ENCODE peak calls at places on chromosomes 3 and 15, in four cellular contexts. P is hepatocyte, C is astrocyte, W is HCT116. Q is an unnamed sample.

GRCh38 chr3:156037356-156037755 is 83.0 kb upstream of the KCNAB1 start:
- DNase-seq in W (no peak), C (no peak), P (no peak), Q (no peak)

GRCh38 chr3:66492672-66493071 is 8.2 kb downstream of the LRIG1 start:
- DNase-seq in P (no peak), C (no peak), W (no peak), Q (no peak)

GRCh38 chr15:75107905-75108838 is 84.8 kb downstream of the PPCDC start:
- DNase-seq in C (peak), P (peak), W (peak), Q (peak)

GRCh38 chr3:161348791-161349400 is 22.4 kb downstream of the SPTSSB start:
- DNase-seq in C (peak), P (no peak), W (peak), Q (peak)

GRCh38 chr3:42226470-42227425 is 39.2 kb downstream of the CCK start:
- DNase-seq in C (no peak), P (no peak), W (no peak), Q (no peak)

GRCh38 chr3:61637088-61638051 is 76.0 kb downstream of the PTPRG start:
- DNase-seq in W (no peak), C (peak), P (peak), Q (no peak)

GRCh38 chr15:89089316-89090230 is 1.3 kb downstream of the ABHD2 start:
- DNase-seq in W (no peak), C (no peak), P (no peak), Q (no peak)

GRCh38 chr3:39013289-39013688 is 38.5 kb downstream of the SCN11A start:
- DNase-seq in W (no peak), C (no peak), P (no peak), Q (no peak)

GRCh38 chr15:70096215-70096974 is 1.3 kb downstream of the TLE3 start:
- DNase-seq in C (no peak), P (peak), W (no peak), Q (no peak)

DNA sequence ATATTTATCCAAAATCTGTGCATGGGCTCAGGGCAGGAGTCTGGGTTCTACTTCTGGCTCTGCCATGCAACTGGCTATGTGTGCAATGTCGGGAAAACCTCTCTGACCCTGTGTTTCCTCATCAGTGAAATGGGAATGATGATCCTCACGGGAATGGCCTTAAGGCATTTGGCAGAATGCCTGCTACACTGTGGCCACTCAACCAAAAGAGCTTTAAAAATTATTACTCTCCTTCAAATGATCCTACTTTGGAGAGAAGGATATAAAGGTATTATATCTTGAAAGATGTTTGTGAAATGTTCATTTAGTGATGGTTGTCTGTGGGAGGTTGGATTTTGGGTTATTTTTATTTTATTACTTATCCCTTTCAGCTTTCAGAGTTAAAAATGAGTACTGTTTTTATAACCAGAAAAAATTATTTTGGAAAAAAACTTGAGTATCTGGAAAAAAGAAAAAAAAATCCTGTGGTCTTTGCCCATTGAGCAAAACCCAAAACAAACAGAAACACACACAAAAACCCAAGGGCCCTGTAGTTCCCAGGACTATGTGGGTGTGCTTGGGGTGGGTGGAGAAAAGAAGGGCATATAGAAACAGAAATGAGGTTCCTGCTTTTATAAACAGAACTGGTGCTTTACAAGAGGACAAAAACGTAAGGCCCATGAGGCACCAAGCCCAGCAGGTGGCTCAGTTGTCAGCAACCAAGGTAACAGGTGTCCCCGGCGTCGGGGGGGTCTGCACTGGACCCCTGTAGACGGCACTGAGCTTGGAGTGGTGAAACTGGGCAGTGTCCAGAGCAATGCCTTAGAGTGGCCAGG is 22.0 kb downstream of the RGMA start:
- DNase-seq in P (no peak), C (no peak), W (no peak), Q (no peak)
- TF ChIP-seq CTCF in P (no peak), C (no peak), W (no peak), Q (no peak)

DNA sequence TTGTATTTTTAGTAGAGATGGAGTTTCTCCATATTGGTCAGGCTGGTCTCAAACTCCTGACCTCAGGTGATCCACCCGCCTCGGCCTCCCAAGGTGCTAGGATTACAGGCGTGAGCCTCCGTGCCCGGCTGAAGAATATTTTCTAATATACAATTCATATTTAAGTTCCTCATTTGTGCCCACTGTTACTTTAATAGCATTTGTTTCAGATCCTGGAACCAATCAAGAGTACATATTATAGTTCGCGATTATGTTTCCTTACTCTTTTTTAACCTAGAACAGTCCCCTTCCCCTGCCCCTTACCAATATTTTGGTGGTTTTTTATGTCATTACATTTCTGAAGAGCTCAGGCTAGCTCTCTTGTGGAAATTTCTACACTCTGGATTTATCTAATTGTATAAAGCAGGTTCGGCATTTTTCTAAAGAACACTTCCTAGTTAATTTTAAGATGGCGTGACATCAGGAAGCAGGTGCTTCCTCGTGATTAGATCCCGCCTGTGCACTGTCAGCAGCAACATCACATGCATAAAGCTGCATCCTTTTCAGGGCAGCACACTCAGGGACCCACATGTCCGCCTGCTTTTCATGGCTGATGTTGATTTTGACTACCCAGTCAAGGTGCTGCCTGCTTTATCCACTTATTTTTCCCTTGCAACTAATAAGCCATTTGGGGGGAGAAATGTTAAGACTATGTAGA is 88.7 kb upstream of the EPHB3 start:
- DNase-seq in W (no peak), P (no peak), C (no peak), Q (no peak)
- H3K4me2 ChIP-seq in W (no peak), P (no peak), C (no peak), Q (no peak)

GRCh38 chr3:139982404-139982803 is 47.4 kb downstream of the CLSTN2 start:
- DNase-seq in P (peak), W (no peak), C (no peak), Q (no peak)
- TF ChIP-seq CTCF in P (peak), W (peak), C (peak), Q (peak)

GRCh38 chr15:40410476-40410875 is 4.9 kb downstream of the IVD start:
- DNase-seq in C (no peak), P (no peak), W (no peak), Q (no peak)
- H3K4me2 ChIP-seq in C (no peak), P (no peak), W (no peak), Q (no peak)

GRCh38 chr3:124937049-124937448 is 2.5 kb upstream of the MUC13 start:
- DNase-seq in P (no peak), W (no peak), C (no peak), Q (no peak)

GRCh38 chr3:124938896-124939295 is 4.3 kb upstream of the MUC13 start:
- DNase-seq in W (no peak), P (no peak), C (no peak), Q (no peak)

GRCh38 chr3:124934577-124934976 is at the start of gene MUC13:
- DNase-seq in C (no peak), W (no peak), P (peak), Q (no peak)

GRCh38 chr3:124935794-124936542 is 1.4 kb upstream of the MUC13 start:
- DNase-seq in W (no peak), C (no peak), P (no peak), Q (no peak)

GRCh38 chr3:124935264-124935663 is 713 bp upstream of the MUC13 start:
- DNase-seq in P (no peak), C (no peak), W (no peak), Q (no peak)
- TF ChIP-seq CTCF in P (no peak), C (no peak), W (no peak), Q (no peak)

Q was measured in keratinocyte.